ENCODE peak calls at places on chromosomes 7 and 10, in six cellular contexts. H is NCI-H2171 treated with DMSO at 0.1 percent for 48 hours, N is esophagus squamous epithelium, P is HS-27A, V is cardiac fibroblast, T is T-helper 1 cell. D is an unnamed sample.

GRCh38 chr7:98334077-98334476 is 52.6 kb downstream of the BRI3 start:
- DNase-seq in N (no peak), T (no peak), H (no peak), V (no peak), P (no peak), D (no peak)

GRCh38 chr7:35593896-35594295 is 101.0 kb downstream of the HERPUD2 start:
- DNase-seq in T (no peak), H (no peak), V (no peak), N (no peak), P (no peak), D (no peak)

GRCh38 chr10:113019096-113019495 is 69.0 kb downstream of the TCF7L2 start:
- DNase-seq in V (no peak), P (no peak), T (no peak), N (no peak), H (no peak), D (no peak)

GRCh38 chr10:27744478-27745379 is 890 bp downstream of the MKX start:
- DNase-seq in V (peak; percentile 22), N (no peak), T (no peak), P (no peak), H (no peak), D (peak; percentile 22)

GRCh38 chr10:128070721-128071416 is 55.4 kb downstream of the MKI67 start:
- DNase-seq in T (no peak), V (no peak), N (no peak), P (no peak), H (no peak), D (no peak)

GRCh38 chr7:111560773-111561658 is 1.3 kb downstream of the IMMP2L start:
- DNase-seq in N (no peak), T (no peak), P (no peak), H (no peak), V (peak; percentile 76), D (no peak)

GRCh38 chr7:134357486-134357885 is 40.8 kb upstream of the SLC35B4 start:
- DNase-seq in T (no peak), N (no peak), V (no peak), H (no peak), P (no peak), D (no peak)

GRCh38 chr7:144127714-144128334 is 4.8 kb downstream of the OR2A14 start:
- DNase-seq in N (peak; percentile 28), T (peak; percentile 66), H (peak; percentile 86), V (peak; percentile 89), P (peak; percentile 40), D (peak; percentile 70)

GRCh38 chr7:96996111-96996936 is 9.0 kb upstream of the DLX6 start:
- DNase-seq in V (no peak), H (no peak), N (no peak), P (no peak), T (no peak), D (no peak)

GRCh38 chr10:75231672-75232581 is 3.8 kb downstream of the COMTD1 start:
- DNase-seq in T (no peak), P (no peak), V (no peak), N (no peak), H (no peak), D (no peak)

GRCh38 chr10:16996530-16996964 is 133.1 kb downstream of the CUBN start:
- DNase-seq in T (no peak), H (no peak), P (no peak), V (peak; percentile 85), N (no peak), D (no peak)

GRCh38 chr7:73918926-73919693 is 58.2 kb downstream of the TMEM270 start:
- DNase-seq in H (no peak), P (no peak), T (no peak), N (no peak), V (no peak), D (no peak)

GRCh38 chr7:94512735-94513564 is 3.3 kb downstream of the CASD1 start:
- DNase-seq in T (no peak), H (no peak), N (no peak), V (no peak), P (no peak), D (no peak)

GRCh38 chr7:117592011-117592635 is 112.3 kb downstream of the CFTR start:
- DNase-seq in T (no peak), V (no peak), N (no peak), H (no peak), P (no peak), D (no peak)

GRCh38 chr7:24812313-24812945 is 55.2 kb upstream of the GSDME start:
- DNase-seq in N (no peak), V (peak; percentile 58), P (no peak), T (peak; percentile 18), H (peak; percentile 50), D (peak; percentile 21)

GRCh38 chr10:86753638-86754434 is 2.6 kb upstream of the BMPR1A start:
- DNase-seq in T (no peak), N (no peak), H (no peak), V (no peak), P (no peak), D (no peak)

GRCh38 chr7:50069613-50070012 is 23.4 kb downstream of the ZPBP start:
- DNase-seq in H (no peak), P (no peak), V (peak; percentile 22), N (no peak), T (peak; percentile 15), D (no peak)